ENCODE peak calls at places on chromosome 11, in seven cellular contexts. A, D, C, U, X, K and Z are unnamed samples.

GRCh38 chr11:18844753-18845367 is 53.3 kb upstream of the PTPN5 start:
- DNase-seq in C (no peak), D (peak), K (peak), A (peak), U (peak), X (no peak), Z (peak)

GRCh38 chr11:48170840-48171233 is 45.8 kb upstream of the OR4B1 start:
- DNase-seq in C (no peak), A (no peak), X (no peak), D (no peak), U (no peak), K (no peak), Z (peak)

GRCh38 chr11:107593941-107594340 is 3.0 kb downstream of the ELMOD1 start:
- DNase-seq in X (no peak), A (no peak), U (no peak), C (no peak), D (no peak), K (no peak), Z (no peak)

GRCh38 chr11:78138694-78139421 is 568 bp downstream of the ALG8 start:
- DNase-seq in C (peak), D (peak), A (peak), X (no peak), U (no peak), K (peak), Z (peak)

GRCh38 chr11:75319035-75319877 is 32.2 kb downstream of the ARRB1 start:
- DNase-seq in A (no peak), K (no peak), D (no peak), C (no peak), U (no peak), X (no peak), Z (peak)

GRCh38 chr11:18071098-18071705 is 25.1 kb upstream of the TPH1 start:
- DNase-seq in U (no peak), C (no peak), A (no peak), K (no peak), X (no peak), D (no peak), Z (peak)

GRCh38 chr11:24357620-24358386 is 139.1 kb upstream of the LUZP2 start:
- DNase-seq in U (no peak), D (no peak), X (no peak), K (no peak), C (no peak), A (no peak), Z (no peak)

GRCh38 chr11:31237819-31238771 is 131.4 kb downstream of the DCDC1 start:
- DNase-seq in U (no peak), K (no peak), A (no peak), C (no peak), X (peak), D (no peak), Z (no peak)

GRCh38 chr11:1486054-1486825 is at the start of gene MOB2:
- DNase-seq in X (no peak), C (no peak), K (no peak), A (no peak), D (no peak), U (no peak), Z (peak)

GRCh38 chr11:104191124-104191523 is 27.2 kb upstream of the PDGFD start:
- DNase-seq in C (no peak), K (no peak), D (no peak), X (no peak), A (no peak), U (no peak), Z (peak)

GRCh38 chr11:85279267-85279666 is 347.9 kb downstream of the DLG2 start:
- DNase-seq in D (no peak), A (no peak), X (no peak), C (no peak), K (no peak), U (no peak), Z (no peak)

GRCh38 chr11:111561306-111561705 is 20.8 kb downstream of the LAYN start:
- DNase-seq in A (no peak), D (no peak), X (no peak), K (no peak), U (no peak), C (no peak), Z (no peak)

GRCh38 chr11:18731949-18732821 is 6.2 kb upstream of the IGSF22 start:
- DNase-seq in K (peak), A (peak), X (no peak), U (no peak), C (peak), D (peak), Z (peak)

GRCh38 chr11:120017582-120017981 is 120.3 kb downstream of the TRIM29 start:
- DNase-seq in A (no peak), U (no peak), X (no peak), D (no peak), C (no peak), K (peak), Z (no peak)

GRCh38 chr11:65115361-65116082 is 2.0 kb downstream of the ZNHIT2 start:
- DNase-seq in C (no peak), D (no peak), K (no peak), A (no peak), X (no peak), U (no peak), Z (no peak)

GRCh38 chr11:112841719-112842118 is 119.5 kb upstream of the NCAM1 start:
- DNase-seq in K (no peak), D (no peak), A (no peak), X (no peak), U (no peak), C (no peak), Z (no peak)

GRCh38 chr11:1390603-1391164 is 950 bp downstream of the BRSK2 start:
- DNase-seq in D (no peak), A (no peak), X (no peak), U (no peak), K (peak), C (no peak), Z (peak)

GRCh38 chr11:129145276-129145675 is 46.8 kb downstream of the ARHGAP32 start:
- DNase-seq in K (no peak), U (no peak), A (no peak), X (no peak), D (no peak), C (no peak), Z (no peak)

GRCh38 chr11:109320595-109320994 is 101.4 kb upstream of the C11orf87 start:
- DNase-seq in C (no peak), D (no peak), U (no peak), K (no peak), X (no peak), A (no peak), Z (peak)

GRCh38 chr11:291281-292210 is 2.6 kb downstream of the PGGHG start:
- DNase-seq in C (no peak), D (no peak), A (no peak), X (no peak), K (no peak), U (no peak), Z (no peak)

GRCh38 chr11:67357831-67358555 is 4.6 kb upstream of the POLD4 start:
- DNase-seq in X (no peak), C (no peak), K (peak), U (no peak), A (peak), D (peak), Z (peak)
- TF ChIP-seq USF2 in X (no peak), C (no peak), K (no peak), U (no peak), A (no peak), D (no peak), Z (no peak)

GRCh38 chr11:10808553-10809372 is at the start of gene EIF4G2:
- DNase-seq in D (peak), U (peak), K (peak), A (peak), C (peak), X (peak), Z (peak)

GRCh38 chr11:10807629-10808552 is 835 bp downstream of the EIF4G2 start:
- DNase-seq in X (no peak), C (no peak), D (no peak), A (peak), K (peak), U (peak), Z (peak)

GRCh38 chr11:10803676-10804075 is 5.0 kb downstream of the EIF4G2 start:
- DNase-seq in X (no peak), C (no peak), A (no peak), U (no peak), K (no peak), D (no peak), Z (no peak)

GRCh38 chr11:10806206-10806605 is 2.5 kb downstream of the EIF4G2 start:
- DNase-seq in C (no peak), X (no peak), U (no peak), D (no peak), K (no peak), A (no peak), Z (no peak)

DNA sequence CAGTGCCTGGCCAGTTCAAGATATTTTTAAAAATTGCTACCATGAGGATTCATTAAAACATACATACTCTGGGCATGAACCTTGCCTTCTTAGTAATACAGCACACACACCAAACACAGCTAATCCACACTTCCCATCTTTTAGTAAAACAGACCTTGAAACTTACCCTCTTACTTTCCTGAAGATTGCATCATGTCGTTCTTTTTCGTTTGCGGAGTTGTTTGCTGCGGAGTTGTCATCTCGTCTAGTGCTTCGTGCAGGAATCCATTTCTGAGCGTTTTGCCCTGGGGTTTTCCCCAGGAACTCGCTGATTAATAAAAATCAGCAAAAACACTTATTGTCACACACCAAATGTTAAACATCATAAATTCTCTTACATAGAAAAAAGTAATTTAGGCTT is 3.0 kb downstream of the EIF4G2 start:
- DNase-seq in D (no peak), K (no peak), X (no peak), U (no peak), A (no peak), C (no peak), Z (no peak)
- H3K4me2 ChIP-seq in D (peak), K (peak), X (peak), U (peak), A (no peak), C (peak), Z (peak)

DNA sequence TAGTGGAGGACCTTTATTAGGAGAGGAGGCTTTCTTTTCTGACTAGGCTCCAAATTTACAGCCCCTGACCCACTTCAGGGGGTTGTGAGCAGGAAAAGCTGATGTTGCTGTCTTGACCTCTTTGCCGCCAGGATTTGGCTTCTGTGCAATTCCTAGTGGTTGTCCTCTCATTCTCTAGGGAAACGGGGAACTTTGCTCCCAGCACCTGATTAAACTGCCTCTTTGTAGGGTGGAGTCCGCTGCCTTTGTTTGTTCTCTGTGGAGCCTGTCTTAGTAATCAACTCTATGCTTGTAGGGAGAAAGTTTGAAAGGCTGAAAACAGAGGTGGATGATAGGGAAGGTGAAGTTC is 16.3 kb downstream of the CTNND1 start:
- DNase-seq in D (peak), X (no peak), C (no peak), A (no peak), U (peak), K (no peak), Z (no peak)
- TF ChIP-seq USF2 in D (no peak), X (no peak), C (no peak), A (no peak), U (no peak), K (no peak), Z (no peak)

DNA sequence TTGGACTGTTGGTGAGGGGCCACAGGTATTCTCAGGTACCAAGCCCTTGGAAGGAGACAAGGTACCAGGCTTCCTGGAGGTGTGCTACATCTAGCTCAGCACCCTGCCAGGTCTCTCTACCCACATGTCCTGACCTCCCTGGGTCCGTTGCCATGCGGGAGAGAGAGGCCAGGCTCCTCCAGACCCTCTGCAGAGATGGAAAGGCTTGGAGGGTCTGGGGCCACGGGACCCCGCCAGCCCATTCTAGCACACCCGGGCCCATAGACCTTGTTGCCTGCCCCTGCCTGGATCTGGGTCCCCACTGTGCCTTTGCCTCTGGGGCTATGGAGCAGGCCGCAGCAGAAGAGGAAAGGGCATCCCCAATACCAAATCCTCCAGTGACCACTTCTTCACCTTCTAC is 2.2 kb upstream of the APOC3 start:
- DNase-seq in K (no peak), D (no peak), X (no peak), C (no peak), U (no peak), A (no peak), Z (no peak)
- H3K4me2 ChIP-seq in K (no peak), D (no peak), X (no peak), C (no peak), U (peak), A (no peak), Z (no peak)

DNA sequence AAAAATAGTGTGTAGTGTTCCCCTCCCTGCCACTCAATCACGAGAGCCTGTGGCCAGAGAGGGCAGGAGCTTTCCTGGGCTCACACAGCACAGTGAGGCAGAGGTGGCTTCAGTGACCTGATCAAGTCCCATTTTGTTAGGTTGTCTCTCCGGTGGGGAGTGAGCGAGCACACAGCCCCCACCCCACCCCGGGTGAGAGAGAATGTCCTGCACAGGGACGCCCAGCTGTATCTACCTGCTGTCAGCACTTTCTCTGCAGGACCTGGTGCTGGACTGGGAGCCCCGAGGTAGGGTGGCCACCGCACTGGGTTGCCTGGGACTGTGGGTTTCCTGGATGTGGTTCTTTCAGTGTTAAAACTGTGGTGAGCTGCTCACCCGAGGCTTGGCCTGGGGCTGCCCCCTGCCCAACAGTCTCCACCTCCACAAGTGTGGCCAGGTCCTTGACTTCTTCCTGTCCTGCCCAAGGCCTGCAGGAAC is 6.1 kb downstream of the CAPN5 start:
- DNase-seq in A (no peak), X (no peak), U (no peak), K (no peak), C (no peak), D (no peak), Z (no peak)
- TF ChIP-seq USF2 in A (no peak), X (no peak), U (no peak), K (no peak), C (no peak), D (no peak), Z (no peak)

DNA sequence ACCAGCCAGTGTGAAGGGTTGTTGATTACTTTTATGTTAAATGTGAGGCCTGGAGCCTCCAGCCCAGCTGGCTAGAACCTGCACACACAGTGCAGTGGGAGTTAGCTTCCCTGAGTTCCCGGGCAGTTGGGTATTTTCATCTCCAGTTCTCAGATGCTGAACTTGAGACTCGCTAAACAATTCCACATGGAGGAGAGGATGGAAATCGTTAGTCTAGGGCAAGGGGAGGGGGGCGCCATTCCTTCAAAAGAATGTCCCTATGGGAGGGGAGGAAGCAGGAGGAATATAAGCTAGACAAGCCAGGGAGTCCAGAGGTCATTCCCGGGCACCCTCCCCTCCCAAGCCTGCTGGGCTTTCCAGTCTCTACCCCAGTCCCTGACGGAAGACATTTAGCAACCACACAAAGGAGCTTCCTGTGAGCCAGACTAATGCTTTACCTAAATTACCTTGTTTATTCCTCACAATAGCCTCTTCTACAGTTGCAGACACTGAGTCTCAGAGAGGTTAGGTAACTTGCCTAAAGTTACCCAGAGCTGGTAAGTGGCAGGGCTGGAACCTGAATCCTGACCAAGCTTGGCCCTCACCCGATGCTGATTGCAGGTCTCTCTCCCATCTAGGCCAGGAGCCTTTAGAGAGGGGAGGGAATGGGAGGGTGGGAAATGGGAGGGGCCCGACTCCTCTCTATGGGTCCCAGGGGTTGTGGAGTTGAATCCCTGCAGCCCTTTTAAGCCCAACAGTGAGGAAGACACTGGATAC is 1.9 kb upstream of the TSKU start:
- DNase-seq in D (no peak), X (no peak), A (no peak), C (no peak), K (no peak), U (peak), Z (no peak)
- H3K4me2 ChIP-seq in D (peak), X (peak), A (no peak), C (no peak), K (no peak), U (peak), Z (peak)

DNA sequence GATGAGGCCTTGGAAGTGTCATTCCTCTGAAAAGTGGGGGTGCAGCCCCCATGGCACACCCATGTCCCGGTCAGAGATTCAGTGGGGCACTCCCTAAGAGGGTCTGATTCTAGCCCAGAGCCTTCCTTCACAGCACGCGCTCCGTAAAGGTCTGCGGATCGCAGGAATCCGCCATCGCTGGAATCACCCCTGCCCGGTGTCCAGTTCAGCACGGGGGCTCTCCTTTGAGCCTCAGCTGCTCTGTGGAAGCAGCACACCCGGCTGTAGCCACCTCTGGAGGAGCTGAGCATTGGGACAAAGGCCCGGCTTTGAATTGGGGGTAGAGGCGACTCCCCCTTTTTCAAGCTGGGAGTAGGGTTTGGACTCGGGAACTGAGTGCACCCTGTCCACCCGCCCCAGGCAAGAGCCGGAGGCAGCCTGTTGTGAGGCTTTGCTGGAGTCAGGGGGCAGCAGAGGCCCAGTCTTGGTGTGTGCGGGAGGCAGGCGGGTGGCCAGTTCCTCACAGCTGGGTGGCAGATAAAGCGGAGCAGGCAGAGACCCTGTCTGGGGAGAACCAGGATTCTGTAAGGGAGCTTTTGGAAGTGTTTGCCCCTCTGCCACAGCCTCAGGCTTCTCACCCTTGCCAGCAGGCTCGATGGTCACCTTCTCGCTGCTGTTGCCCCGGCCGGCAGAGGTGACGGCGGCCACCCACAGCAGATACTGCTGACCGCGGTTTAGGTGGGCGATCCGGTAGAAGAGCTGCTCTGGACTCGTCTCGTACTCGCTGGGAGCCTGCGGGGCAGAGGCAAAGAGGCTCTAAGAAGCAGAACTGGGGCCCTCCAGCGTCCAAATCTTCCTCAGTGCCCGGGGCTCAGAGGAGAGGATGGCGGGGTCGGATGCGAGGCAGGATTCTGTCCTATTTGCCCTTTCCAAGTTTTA is 115.9 kb downstream of the CEP164 start:
- DNase-seq in C (no peak), K (peak), U (peak), A (peak), D (peak), X (peak), Z (peak)
- TF ChIP-seq USF2 in C (no peak), K (no peak), U (no peak), A (no peak), D (no peak), X (no peak), Z (no peak)